ENCODE peak calls at places on chromosome 7, in nine cellular contexts. Z is HCT116, W is GM12878, M is heart left ventricle, E is lower leg skin, Y is K562, J is suprapubic skin, K is endothelial cell of umbilical vein, F is right lobe of liver. G is an unnamed sample.

GRCh38 chr7:101390901-101391301 is 28.2 kb downstream of the COL26A1 start:
- DNase-seq in Z (no peak), W (peak), M (peak), E (no peak), Y (peak), J (no peak), K (no peak), F (peak), G (no peak)

GRCh38 chr7:78141533-78142281 is 343.1 kb downstream of the PHTF2 start:
- DNase-seq in Z (no peak), W (no peak), M (no peak), E (no peak), Y (no peak), J (no peak), K (no peak), F (no peak), G (no peak)

GRCh38 chr7:107332488-107333269 is 137.2 kb upstream of the GPR22 start:
- DNase-seq in Z (no peak), W (peak), M (no peak), E (no peak), Y (no peak), J (no peak), K (peak), F (no peak), G (no peak)

GRCh38 chr7:36138209-36138608 is 14.8 kb upstream of the EEPD1 start:
- DNase-seq in Z (no peak), W (no peak), M (no peak), E (no peak), Y (no peak), J (no peak), K (no peak), F (no peak), G (no peak)

GRCh38 chr7:135215180-135215579 is 3.9 kb upstream of the WDR91 start:
- DNase-seq in Z (no peak), W (no peak), M (no peak), E (no peak), Y (no peak), J (no peak), K (no peak), F (no peak), G (no peak)

GRCh38 chr7:116097365-116098009 is 66.9 kb upstream of the TFEC start:
- DNase-seq in Z (peak), W (no peak), M (no peak), E (no peak), Y (peak), J (no peak), K (peak), F (no peak), G (no peak)

GRCh38 chr7:22357311-22358175 is 589 bp upstream of the RAPGEF5 start:
- DNase-seq in Z (peak), W (no peak), M (no peak), E (peak), Y (no peak), J (no peak), K (peak), F (peak), G (no peak)

GRCh38 chr7:159121068-159121467 is 23.6 kb downstream of the VIPR2 start:
- DNase-seq in Z (no peak), W (no peak), M (peak), E (no peak), Y (no peak), J (peak), K (no peak), F (peak), G (no peak)

GRCh38 chr7:80133361-80134104 is 1.1 kb upstream of the GNAI1 start:
- DNase-seq in Z (no peak), W (no peak), M (no peak), E (no peak), Y (no peak), J (no peak), K (peak), F (no peak), G (peak)

GRCh38 chr7:157710396-157710795 is 373.6 kb downstream of the DNAJB6 start:
- DNase-seq in Z (no peak), W (no peak), M (no peak), E (no peak), Y (no peak), J (peak), K (no peak), F (no peak), G (no peak)

GRCh38 chr7:132548489-132549078 is 27.7 kb downstream of the PLXNA4 start:
- DNase-seq in Z (no peak), W (no peak), M (no peak), E (no peak), Y (no peak), J (no peak), K (peak), F (no peak), G (no peak)

GRCh38 chr7:133702903-133703302 is 424.2 kb upstream of the LRGUK start:
- DNase-seq in Z (no peak), W (no peak), M (no peak), E (no peak), Y (no peak), J (no peak), K (no peak), F (no peak), G (no peak)

GRCh38 chr7:34900891-34901493 is 136.3 kb downstream of the DPY19L1 start:
- DNase-seq in Z (peak), W (no peak), M (peak), E (no peak), Y (peak), J (no peak), K (peak), F (no peak), G (peak)

GRCh38 chr7:131250331-131250730 is 77.3 kb upstream of the MKLN1 start:
- DNase-seq in Z (no peak), W (no peak), M (no peak), E (no peak), Y (no peak), J (no peak), K (no peak), F (no peak), G (no peak)

GRCh38 chr7:13920053-13920697 is 69.3 kb downstream of the ETV1 start:
- DNase-seq in Z (peak), W (no peak), M (no peak), E (no peak), Y (peak), J (no peak), K (peak), F (no peak), G (no peak)

GRCh38 chr7:15219758-15220157 is 317.2 kb upstream of the DGKB start:
- DNase-seq in Z (no peak), W (no peak), M (no peak), E (no peak), Y (no peak), J (no peak), K (peak), F (no peak), G (no peak)

GRCh38 chr7:13800694-13801448 is 188.6 kb downstream of the ETV1 start:
- DNase-seq in Z (no peak), W (no peak), M (no peak), E (no peak), Y (peak), J (no peak), K (peak), F (no peak), G (no peak)

GRCh38 chr7:51315393-51316261 is 982 bp downstream of the COBL start:
- DNase-seq in Z (peak), W (no peak), M (no peak), E (no peak), Y (no peak), J (no peak), K (no peak), F (peak), G (no peak)

GRCh38 chr7:22610871-22611757 is 111.1 kb upstream of the STEAP1B start:
- DNase-seq in Z (no peak), W (no peak), M (no peak), E (no peak), Y (no peak), J (no peak), K (no peak), F (no peak), G (no peak)

GRCh38 chr7:120402368-120402767 is 129.4 kb downstream of the KCND2 start:
- DNase-seq in Z (no peak), W (no peak), M (no peak), E (no peak), Y (no peak), J (no peak), K (peak), F (no peak), G (no peak)

GRCh38 chr7:92925876-92926696 is 89.7 kb upstream of the CDK6 start:
- DNase-seq in Z (no peak), W (no peak), M (no peak), E (no peak), Y (peak), J (no peak), K (no peak), F (no peak), G (no peak)

GRCh38 chr7:113246698-113247097 is 128.3 kb upstream of the SMIM30 start:
- DNase-seq in Z (no peak), W (no peak), M (no peak), E (no peak), Y (no peak), J (no peak), K (no peak), F (no peak), G (no peak)

GRCh38 chr7:20749896-20750295 is 36.8 kb downstream of the SP8 start:
- DNase-seq in Z (no peak), W (no peak), M (no peak), E (no peak), Y (no peak), J (no peak), K (no peak), F (no peak), G (no peak)

GRCh38 chr7:4179616-4180380 is 502.3 kb upstream of the FOXK1 start:
- DNase-seq in Z (no peak), W (no peak), M (no peak), E (no peak), Y (no peak), J (no peak), K (no peak), F (no peak), G (no peak)

GRCh38 chr7:136086712-136087111 is 109.6 kb upstream of the MTPN start:
- DNase-seq in Z (peak), W (peak), M (peak), E (peak), Y (peak), J (no peak), K (peak), F (peak), G (no peak)

GRCh38 chr7:70752794-70753241 is 379.1 kb upstream of the GALNT17 start:
- DNase-seq in Z (no peak), W (no peak), M (no peak), E (no peak), Y (no peak), J (no peak), K (no peak), F (no peak), G (no peak)

GRCh38 chr7:82697897-82698296 is 254.3 kb upstream of the CACNA2D1 start:
- DNase-seq in Z (no peak), W (no peak), M (no peak), E (no peak), Y (no peak), J (no peak), K (peak), F (no peak), G (no peak)

GRCh38 chr7:46024263-46024916 is 103.3 kb upstream of the IGFBP3 start:
- DNase-seq in Z (no peak), W (no peak), M (no peak), E (no peak), Y (no peak), J (no peak), K (no peak), F (peak), G (no peak)

GRCh38 chr7:117312593-117312992 is 10.3 kb downstream of the WNT2 start:
- DNase-seq in Z (no peak), W (no peak), M (no peak), E (no peak), Y (no peak), J (no peak), K (no peak), F (no peak), G (no peak)

DNA sequence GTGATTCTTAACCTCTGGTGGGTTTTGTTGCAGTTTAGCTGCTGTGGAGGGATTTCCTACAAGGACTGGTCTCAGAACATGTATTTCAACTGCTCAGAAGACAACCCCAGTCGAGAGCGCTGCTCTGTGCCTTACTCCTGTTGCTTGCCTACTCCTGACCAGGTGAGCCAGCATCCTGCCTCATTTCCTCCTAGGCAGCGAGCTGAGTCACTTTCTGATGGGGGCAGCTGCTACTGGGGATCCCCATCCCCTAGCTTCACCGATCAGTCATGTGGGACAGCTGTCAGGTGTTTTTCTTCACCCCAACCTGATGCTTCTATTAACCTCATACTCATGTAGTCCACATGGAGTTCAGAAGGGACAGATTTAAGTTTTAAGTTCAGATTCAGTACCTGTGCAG is 21.7 kb upstream of the SMO start:
- DNase-seq in Z (no peak), W (peak), M (no peak), E (no peak), Y (no peak), J (no peak), K (no peak), F (no peak), G (no peak)
- TF ChIP-seq POLR2A in Z (no peak), W (peak), M (no peak), E (no peak), Y (no peak), J (no peak), K (no peak), F (no peak), G (no peak)

GRCh38 chr7:945147-945555 is 9.3 kb downstream of the ADAP1 start:
- DNase-seq in Z (no peak), W (no peak), M (peak), E (no peak), Y (no peak), J (no peak), K (no peak), F (no peak), G (no peak)

GRCh38 chr7:944744-945143 is 9.7 kb downstream of the ADAP1 start:
- DNase-seq in Z (no peak), W (no peak), M (peak), E (no peak), Y (no peak), J (no peak), K (no peak), F (no peak), G (no peak)

GRCh38 chr7:946256-946996 is 8.1 kb downstream of the ADAP1 start:
- DNase-seq in Z (no peak), W (no peak), M (peak), E (no peak), Y (no peak), J (no peak), K (no peak), F (no peak), G (no peak)

GRCh38 chr7:947391-948210 is 6.9 kb downstream of the ADAP1 start:
- DNase-seq in Z (no peak), W (no peak), M (peak), E (no peak), Y (no peak), J (no peak), K (no peak), F (no peak), G (no peak)

DNA sequence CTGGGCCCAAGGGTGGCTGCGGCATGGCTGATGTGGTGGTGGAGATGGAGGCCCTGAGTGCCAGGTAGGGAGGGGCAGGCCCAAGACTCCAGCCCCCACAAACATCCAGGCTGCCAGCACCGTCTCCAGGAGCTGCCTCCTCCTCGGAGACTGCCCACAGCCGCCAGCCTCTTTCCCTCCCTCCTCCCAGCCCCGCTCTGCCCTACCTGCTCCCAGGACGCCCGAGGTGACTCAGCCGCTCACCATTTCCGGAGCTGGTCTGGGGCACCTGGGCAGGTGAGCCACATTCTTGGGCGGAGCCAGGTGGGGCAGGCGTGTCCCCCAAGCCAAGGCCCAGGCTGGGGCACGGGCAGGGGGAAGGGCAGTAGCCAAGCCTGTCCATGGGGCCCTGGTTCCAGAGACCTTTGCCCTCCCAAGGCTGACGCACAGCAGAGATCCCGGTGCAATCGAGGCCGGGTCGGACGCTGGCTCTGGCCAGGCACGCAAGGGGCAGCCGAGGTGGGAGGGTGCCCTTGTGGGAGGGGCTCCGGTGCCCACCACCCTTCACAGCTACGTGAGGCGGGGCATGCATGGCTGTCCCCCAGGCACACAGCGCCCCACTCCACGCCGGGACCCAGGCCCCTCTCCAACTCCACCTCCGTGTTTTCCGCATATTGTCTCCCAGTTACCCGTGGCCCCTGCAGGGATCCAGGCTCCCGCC is 8.8 kb downstream of the ADAP1 start:
- DNase-seq in Z (peak), W (no peak), M (peak), E (no peak), Y (no peak), J (no peak), K (no peak), F (no peak), G (no peak)
- TF ChIP-seq POLR2A in Z (no peak), W (no peak), M (no peak), E (no peak), Y (no peak), J (no peak), K (no peak), F (no peak), G (no peak)

DNA sequence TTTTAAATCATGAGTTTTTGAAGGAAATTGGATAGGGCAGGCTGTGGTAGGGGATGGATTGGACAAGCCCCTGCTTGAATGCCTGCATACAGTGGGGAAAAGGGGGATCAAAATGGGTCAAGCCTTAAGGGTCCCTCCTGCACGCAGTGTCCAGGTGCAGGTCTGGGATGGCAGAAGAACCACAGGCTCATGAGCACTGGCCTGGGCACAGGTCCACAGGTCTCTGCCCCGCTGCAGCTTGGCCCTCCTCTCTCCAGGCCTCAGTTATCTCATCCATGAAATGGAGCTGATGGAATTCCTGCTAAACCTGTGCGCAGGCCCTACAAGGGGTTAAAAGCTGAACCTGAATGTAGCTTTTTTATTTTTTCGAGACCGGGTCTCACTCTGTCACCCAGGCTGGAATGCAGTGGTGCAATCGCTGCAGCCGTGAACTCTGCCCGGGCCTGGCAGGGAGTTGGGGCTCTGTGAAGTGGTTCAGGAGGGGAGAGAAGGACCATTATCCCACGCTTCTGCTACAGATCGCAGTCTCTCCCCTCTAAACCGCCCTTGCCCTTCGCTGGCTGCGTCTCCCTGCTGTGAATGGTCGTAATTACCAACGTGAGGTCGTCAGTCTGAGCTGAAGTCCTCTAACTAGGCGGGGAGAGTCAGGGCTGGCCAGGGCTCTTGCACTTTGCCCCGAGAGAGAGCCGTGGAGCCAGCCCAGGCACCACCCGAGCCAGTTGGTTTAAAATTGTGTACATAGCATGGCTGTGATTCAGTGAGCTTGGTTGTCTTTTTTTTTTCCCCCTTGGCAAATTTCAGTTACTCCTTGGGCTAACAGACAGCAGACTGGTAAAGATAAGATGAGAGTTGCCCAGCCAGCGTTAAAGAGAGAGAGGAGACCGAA is 77.5 kb upstream of the GTF2I start:
- DNase-seq in Z (no peak), W (no peak), M (no peak), E (no peak), Y (no peak), J (no peak), K (no peak), F (peak), G (no peak)
- TF ChIP-seq POLR2A in Z (no peak), W (no peak), M (no peak), E (no peak), Y (no peak), J (no peak), K (no peak), F (peak), G (no peak)

GRCh38 chr7:1893451-1893850 is 223.4 kb downstream of the ELFN1 start:
- DNase-seq in Z (no peak), W (no peak), M (no peak), E (no peak), Y (no peak), J (no peak), K (no peak), F (no peak), G (no peak)

GRCh38 chr7:1895664-1896515 is 225.8 kb downstream of the ELFN1 start:
- DNase-seq in Z (no peak), W (no peak), M (peak), E (no peak), Y (no peak), J (no peak), K (no peak), F (peak), G (no peak)

GRCh38 chr7:1893025-1893424 is 222.9 kb downstream of the ELFN1 start:
- DNase-seq in Z (no peak), W (no peak), M (peak), E (no peak), Y (no peak), J (no peak), K (no peak), F (no peak), G (no peak)

GRCh38 chr7:1894906-1895663 is 225.0 kb downstream of the ELFN1 start:
- DNase-seq in Z (no peak), W (no peak), M (peak), E (no peak), Y (no peak), J (no peak), K (no peak), F (no peak), G (no peak)

GRCh38 chr7:1894313-1894900 is 224.3 kb downstream of the ELFN1 start:
- DNase-seq in Z (no peak), W (no peak), M (peak), E (no peak), Y (no peak), J (no peak), K (no peak), F (no peak), G (no peak)
- TF ChIP-seq POLR2A in Z (no peak), W (no peak), M (no peak), E (no peak), Y (no peak), J (no peak), K (no peak), F (no peak), G (no peak)

GRCh38 chr7:24979863-24980694 is at the start of gene OSBPL3:
- DNase-seq in Z (peak), W (peak), M (peak), E (peak), Y (peak), J (peak), K (peak), F (peak), G (peak)
- TF ChIP-seq POLR2A in Z (peak), W (peak), M (no peak), E (no peak), Y (peak), J (no peak), K (peak), F (peak), G (peak)

GRCh38 chr7:10939911-10940747 is 33.5 kb upstream of the PHF14 start:
- DNase-seq in Z (peak), W (peak), M (peak), E (peak), Y (peak), J (peak), K (peak), F (peak), G (peak)
- TF ChIP-seq POLR2A in Z (peak), W (peak), M (no peak), E (peak), Y (peak), J (no peak), K (peak), F (peak), G (peak)

GRCh38 chr7:27170936-27171635 is 3.0 kb downstream of the HOXA10 start:
- DNase-seq in Z (no peak), W (no peak), M (no peak), E (no peak), Y (no peak), J (no peak), K (peak), F (no peak), G (no peak)

GRCh38 chr7:27172823-27173411 is 1.2 kb downstream of the HOXA10 start:
- DNase-seq in Z (no peak), W (no peak), M (no peak), E (no peak), Y (no peak), J (peak), K (peak), F (peak), G (no peak)

GRCh38 chr7:27172388-27172774 is 1.7 kb downstream of the HOXA10 start:
- DNase-seq in Z (no peak), W (no peak), M (no peak), E (no peak), Y (no peak), J (peak), K (peak), F (no peak), G (no peak)

GRCh38 chr7:27170494-27170811 is 3.7 kb downstream of the HOXA10 start:
- DNase-seq in Z (no peak), W (no peak), M (no peak), E (no peak), Y (no peak), J (no peak), K (peak), F (no peak), G (no peak)

GRCh38 chr7:27171636-27172387 is 2.3 kb downstream of the HOXA10 start:
- DNase-seq in Z (no peak), W (no peak), M (no peak), E (no peak), Y (no peak), J (peak), K (no peak), F (no peak), G (no peak)
- TF ChIP-seq POLR2A in Z (peak), W (no peak), M (no peak), E (no peak), Y (no peak), J (no peak), K (no peak), F (no peak), G (no peak)

G was measured in erythroblast.